ENCODE peak calls at places on chromosomes 6 and 20, in four cellular contexts. Q, K, W and P are unnamed samples.

GRCh38 chr20:52493177-52493711 is 301.7 kb upstream of the ZFP64 start:
- DNase-seq in W (peak; percentile 16), K (peak; percentile 70), Q (peak; percentile 89), P (no peak)

GRCh38 chr6:127582777-127583462 is 5.9 kb downstream of the C6orf58 start:
- DNase-seq in K (peak; percentile 50), Q (peak; percentile 83), W (no peak), P (peak; percentile 44)

GRCh38 chr6:43707767-43708166 is 20.2 kb upstream of the MRPS18A start:
- DNase-seq in Q (no peak), K (no peak), W (no peak), P (no peak)

GRCh38 chr6:11064836-11065235 is 20.7 kb upstream of the ELOVL2 start:
- DNase-seq in Q (no peak), W (no peak), K (no peak), P (no peak)

GRCh38 chr6:127120109-127120786 is 1.8 kb downstream of the RSPO3 start:
- DNase-seq in K (no peak), W (peak; percentile 15), Q (peak; percentile 15), P (no peak)

GRCh38 chr20:35291654-35292503 is at the start of gene FAM83C:
- DNase-seq in K (no peak), Q (no peak), W (no peak), P (no peak)

GRCh38 chr6:157994126-157994795 is 12.6 kb downstream of the SYNJ2 start:
- DNase-seq in Q (no peak), K (no peak), W (no peak), P (peak; percentile 69)

GRCh38 chr6:71852951-71853350 is 33.4 kb upstream of the RIMS1 start:
- DNase-seq in Q (no peak), W (peak; percentile 23), K (no peak), P (no peak)

GRCh38 chr20:24382775-24383174 is 86.7 kb upstream of the SYNDIG1 start:
- DNase-seq in Q (no peak), K (no peak), W (no peak), P (no peak)

GRCh38 chr20:62208805-62209755 is 11.0 kb downstream of the HRH3 start:
- DNase-seq in Q (peak; percentile 76), W (peak; percentile 38), K (peak; percentile 12), P (no peak)

GRCh38 chr6:53615633-53616449 is 49.7 kb downstream of the KLHL31 start:
- DNase-seq in W (no peak), Q (peak; percentile 95), K (peak; percentile 14), P (no peak)

GRCh38 chr20:62616728-62617621 is 25.3 kb upstream of the SLCO4A1 start:
- DNase-seq in Q (peak; percentile 76), W (peak; percentile 88), K (peak; percentile 75), P (peak; percentile 14)

GRCh38 chr6:111581957-111582356 is 23.7 kb downstream of the TRAF3IP2 start:
- DNase-seq in Q (peak; percentile 51), W (no peak), K (no peak), P (no peak)

GRCh38 chr6:12335131-12335527 is 45.0 kb downstream of the EDN1 start:
- DNase-seq in K (no peak), Q (no peak), W (no peak), P (no peak)

GRCh38 chr6:28353981-28354676 is 4.4 kb downstream of the ZKSCAN3 start:
- DNase-seq in Q (peak; percentile 76), W (no peak), K (peak; percentile 73), P (no peak)

GRCh38 chr6:170041526-170041925 is 249.4 kb downstream of the DLL1 start:
- DNase-seq in W (no peak), Q (no peak), K (no peak), P (no peak)

GRCh38 chr6:154822947-154823558 is 89.8 kb downstream of the SCAF8 start:
- DNase-seq in K (no peak), Q (no peak), W (no peak), P (no peak)

GRCh38 chr6:72650081-72650745 is 28.3 kb downstream of the KCNQ5 start:
- DNase-seq in W (no peak), K (no peak), Q (peak; percentile 66), P (no peak)

GRCh38 chr20:43825635-43826034 is 89.0 kb upstream of the TOX2 start:
- DNase-seq in K (no peak), W (no peak), Q (no peak), P (no peak)

GRCh38 chr6:7697820-7698623 is 27.9 kb upstream of the BMP6 start:
- DNase-seq in Q (peak; percentile 89), W (no peak), K (peak; percentile 97), P (no peak)